ENCODE peak calls at places on chromosomes 7 and 10, in nine cellular contexts. I, W, Z, E, S, K, Y, X and M are unnamed samples.
A peak's percentile ranks its signal among the peaks of the same experiment; 100 is the strongest.

GRCh38 chr7:108413782-108414492 is 42.3 kb downstream of the NRCAM start:
- DNase-seq in I (peak; percentile 18), W (no peak), Z (no peak), E (no peak), S (no peak), K (no peak), Y (no peak), X (no peak), M (no peak)

GRCh38 chr7:117606132-117606531 is 126.3 kb downstream of the CFTR start:
- DNase-seq in I (no peak), W (no peak), Z (no peak), E (no peak), S (no peak), K (no peak), Y (no peak), X (no peak), M (no peak)

GRCh38 chr10:10911471-10911921 is 106.2 kb upstream of the CELF2 start:
- DNase-seq in I (peak; percentile 94), W (peak; percentile 70), Z (peak; percentile 77), E (peak; percentile 34), S (peak; percentile 83), K (peak; percentile 17), Y (no peak), X (no peak), M (no peak)

GRCh38 chr7:124723012-124723411 is 42.6 kb downstream of the GPR37 start:
- DNase-seq in I (peak; percentile 63), W (no peak), Z (no peak), E (no peak), S (no peak), K (no peak), Y (no peak), X (no peak), M (no peak)

GRCh38 chr10:130495116-130495862 is 359.1 kb downstream of the GLRX3 start:
- DNase-seq in I (no peak), W (no peak), Z (no peak), E (no peak), S (peak; percentile 37), K (no peak), Y (no peak), X (no peak), M (no peak)

GRCh38 chr7:105943486-105943885 is 19.6 kb upstream of the CDHR3 start:
- DNase-seq in I (no peak), W (no peak), Z (no peak), E (no peak), S (no peak), K (no peak), Y (no peak), X (no peak), M (no peak)

GRCh38 chr10:63554666-63555065 is 33.5 kb downstream of the REEP3 start:
- DNase-seq in I (peak; percentile 76), W (no peak), Z (no peak), E (no peak), S (no peak), K (no peak), Y (no peak), X (no peak), M (peak; percentile 25)

GRCh38 chr7:110774066-110774465 is 316.9 kb upstream of the LRRN3 start:
- DNase-seq in I (no peak), W (no peak), Z (no peak), E (no peak), S (no peak), K (no peak), Y (no peak), X (no peak), M (no peak)

GRCh38 chr7:7979556-7979955 is 11.0 kb downstream of the GLCCI1 start:
- DNase-seq in I (no peak), W (no peak), Z (no peak), E (no peak), S (no peak), K (no peak), Y (no peak), X (no peak), M (no peak)

GRCh38 chr10:75009426-75009825 is 102.0 kb upstream of the SAMD8 start:
- DNase-seq in I (no peak), W (no peak), Z (no peak), E (no peak), S (no peak), K (no peak), Y (no peak), X (peak; percentile 47), M (no peak)

GRCh38 chr10:73922007-73922863 is 11.3 kb downstream of the PLAU start:
- DNase-seq in I (no peak), W (no peak), Z (no peak), E (no peak), S (no peak), K (no peak), Y (peak; percentile 31), X (no peak), M (no peak)

DNA sequence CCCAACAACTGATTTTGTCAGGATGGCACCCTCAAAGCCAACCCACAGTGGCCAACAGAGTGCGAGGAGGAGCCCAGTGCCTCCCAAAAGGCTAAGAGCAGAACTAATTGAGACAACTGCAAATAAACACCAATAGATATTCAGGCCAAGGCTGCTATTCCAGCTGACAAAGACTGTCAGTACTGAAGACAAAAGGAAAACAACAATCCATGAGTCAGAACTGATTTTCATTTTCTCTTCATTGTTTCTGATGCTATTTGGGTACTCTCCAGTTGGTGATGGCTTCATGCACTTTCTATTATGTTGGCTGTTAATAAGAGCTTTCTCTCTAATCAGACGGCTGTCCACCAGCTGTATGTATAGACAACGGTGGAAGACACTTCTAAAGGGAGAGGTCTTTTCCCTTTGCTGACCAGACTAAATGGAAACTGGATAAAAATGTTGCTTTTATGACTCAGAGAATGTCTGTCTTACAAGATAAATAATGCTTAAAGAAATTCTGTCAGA is 515.9 kb downstream of the PARD3 start:
- DNase-seq in I (peak; percentile 73), W (no peak), Z (no peak), E (no peak), S (no peak), K (no peak), Y (no peak), X (no peak), M (no peak)
- H3K4me3 ChIP-seq in I (no peak overlapping the region), W (no peak overlapping the region), Z (no peak overlapping the region), E (no peak overlapping the region), S (no peak overlapping the region), K (no peak overlapping the region), Y (no peak overlapping the region), X (no peak overlapping the region), M (no peak overlapping the region)

GRCh38 chr10:5546891-5547683 is 22.3 kb downstream of the CALML3 start:
- DNase-seq in I (peak; percentile 50), W (no peak), Z (peak; percentile 23), E (peak; percentile 85), S (peak; percentile 50), K (no peak), Y (no peak), X (no peak), M (no peak)

GRCh38 chr10:5547934-5548660 is 23.3 kb downstream of the CALML3 start:
- DNase-seq in I (peak; percentile 49), W (no peak), Z (no peak), E (peak; percentile 73), S (peak; percentile 62), K (no peak), Y (no peak), X (no peak), M (no peak)

GRCh38 chr10:5545778-5546710 is 21.3 kb downstream of the CALML3 start:
- DNase-seq in I (peak; percentile 94), W (peak; percentile 3), Z (peak; percentile 83), E (peak; percentile 76), S (peak; percentile 51), K (no peak), Y (no peak), X (no peak), M (no peak)

GRCh38 chr10:5549462-5550249 is 24.9 kb downstream of the CALML3 start:
- DNase-seq in I (no peak), W (no peak), Z (no peak), E (no peak), S (peak; percentile 19), K (no peak), Y (no peak), X (no peak), M (no peak)

DNA sequence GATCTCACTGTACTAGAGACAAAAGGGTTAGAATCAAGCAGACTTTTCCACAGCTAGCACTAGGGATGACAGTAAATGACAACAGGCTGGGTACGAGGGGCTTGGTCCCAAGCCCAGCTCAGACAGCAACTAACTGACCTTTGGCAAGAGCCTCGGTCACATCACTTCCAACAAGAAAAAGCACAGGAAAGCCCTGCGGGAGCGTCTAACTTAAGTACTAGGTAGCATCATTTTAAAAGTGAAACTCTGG is 22.8 kb downstream of the CALML3 start:
- DNase-seq in I (no peak), W (no peak), Z (no peak), E (no peak), S (no peak), K (no peak), Y (no peak), X (no peak), M (no peak)
- H3K4me3 ChIP-seq in I (peak overlapping the region; percentile 46), W (no peak overlapping the region), Z (peak overlapping the region; percentile 33), E (no peak overlapping the region), S (peak overlapping the region; percentile 30), K (no peak overlapping the region), Y (no peak overlapping the region), X (no peak overlapping the region), M (no peak overlapping the region)

DNA sequence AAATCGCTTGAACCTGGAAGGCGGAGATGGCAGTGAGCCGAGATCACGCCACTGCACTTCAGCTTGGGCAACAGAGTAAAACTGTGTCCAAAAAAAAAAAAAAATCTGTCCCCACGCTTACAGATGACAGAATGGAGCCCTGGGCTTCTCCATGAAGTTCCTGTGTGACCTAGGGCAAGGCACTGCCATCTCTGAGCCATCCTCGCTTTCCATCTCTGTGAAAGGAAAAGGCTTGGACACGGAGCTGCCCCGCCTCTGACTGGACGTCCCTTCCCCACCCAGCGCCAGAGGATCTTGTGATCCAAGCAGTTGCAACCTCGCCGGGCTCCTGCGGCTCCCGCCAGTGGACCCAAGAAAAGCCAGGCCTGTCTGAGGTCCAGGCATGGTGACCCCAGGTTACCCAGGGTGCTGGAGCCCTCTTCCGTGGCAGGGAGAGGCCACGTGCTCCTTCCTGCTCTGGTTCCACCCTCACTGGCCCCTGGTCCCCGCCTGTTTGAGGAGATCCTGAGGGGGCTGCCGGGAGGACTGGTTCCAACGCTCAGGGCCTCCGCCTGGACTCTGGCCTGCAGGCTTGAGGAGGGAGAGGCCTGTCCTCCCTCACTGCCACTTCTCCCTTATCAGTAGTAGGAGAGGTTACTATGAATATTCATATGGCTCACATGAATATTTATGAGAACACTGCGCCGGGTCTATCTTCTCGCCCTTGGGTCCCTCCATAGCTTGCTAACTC is 25.6 kb upstream of the ELFN1 start:
- DNase-seq in I (no peak), W (no peak), Z (no peak), E (no peak), S (no peak), K (no peak), Y (no peak), X (no peak), M (no peak)
- H3K4me3 ChIP-seq in I (no peak overlapping the region), W (no peak overlapping the region), Z (no peak overlapping the region), E (no peak overlapping the region), S (no peak overlapping the region), K (no peak overlapping the region), Y (no peak overlapping the region), X (no peak overlapping the region), M (no peak overlapping the region)

DNA sequence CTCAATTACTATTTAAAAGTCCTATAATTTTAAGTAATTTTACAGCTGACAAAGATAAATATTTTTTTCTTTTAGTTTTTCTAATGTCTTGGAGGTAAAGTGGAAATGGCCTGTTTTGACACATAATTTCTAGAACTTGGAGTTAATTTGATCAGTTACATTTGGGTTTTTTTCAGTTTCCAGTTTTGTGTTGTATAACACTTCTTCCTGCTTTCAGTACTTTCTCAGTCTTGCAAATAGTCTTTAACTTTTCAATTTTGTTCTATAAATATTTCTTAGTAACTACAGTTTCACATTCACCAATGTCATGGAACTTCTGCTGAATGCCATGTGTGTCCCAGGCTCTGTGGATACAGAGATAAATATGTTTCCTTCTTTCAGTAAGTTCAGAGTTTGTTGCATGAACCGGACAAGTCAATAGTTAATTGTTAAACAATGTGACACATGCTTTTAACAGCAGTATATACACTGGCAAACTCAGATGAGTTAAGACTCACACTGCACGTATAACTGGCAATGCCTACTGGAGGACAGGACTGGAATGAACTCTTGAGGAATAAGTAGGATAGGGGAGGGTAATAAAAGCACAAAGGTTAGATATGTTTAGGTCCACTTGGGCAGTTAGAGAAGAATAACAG is 4.6 kb downstream of the SHOC2 start:
- DNase-seq in I (no peak), W (no peak), Z (no peak), E (no peak), S (no peak), K (no peak), Y (no peak), X (no peak), M (peak; percentile 19)
- H3K4me3 ChIP-seq in I (no peak overlapping the region), W (no peak overlapping the region), Z (no peak overlapping the region), E (no peak overlapping the region), S (no peak overlapping the region), K (no peak overlapping the region), Y (no peak overlapping the region), X (no peak overlapping the region), M (peak overlapping the region; percentile 14)